ENCODE peak calls at places on chromosomes 16 and 17, in eight cellular contexts. C is hepatocyte, P is AG04450, K is fibroblast of lung, V is ascending aorta, I is psoas muscle, S is breast epithelium, L is IMR-90. M is an unnamed sample.

GRCh38 chr17:74354123-74354522 is 7.5 kb downstream of the BTBD17 start:
- DNase-seq in L (no peak), V (no peak), S (no peak), C (peak; percentile 75), I (peak; percentile 45), P (no peak), K (no peak), M (no peak)

GRCh38 chr17:11990363-11990983 is 6.8 kb downstream of the ZNF18 start:
- DNase-seq in P (no peak), C (no peak), V (no peak), K (no peak), L (no peak), I (no peak), S (no peak), M (no peak)

GRCh38 chr16:48003226-48003907 is 152.4 kb downstream of the ABCC12 start:
- DNase-seq in K (no peak), I (no peak), C (no peak), V (no peak), S (no peak), P (no peak), L (no peak), M (peak; percentile 64)

GRCh38 chr17:32596666-32597065 is 109.9 kb downstream of the CDK5R1 start:
- DNase-seq in K (no peak), V (no peak), P (no peak), I (no peak), L (peak; percentile 5), S (no peak), C (no peak), M (no peak)

GRCh38 chr17:49217651-49218413 is 7.3 kb downstream of the ABI3 start:
- DNase-seq in I (peak; percentile 46), K (no peak), L (no peak), V (peak; percentile 63), S (no peak), C (no peak), P (no peak), M (no peak)

GRCh38 chr17:43070257-43070656 is 45.2 kb downstream of the RND2 start:
- DNase-seq in K (no peak), I (no peak), S (no peak), L (no peak), P (no peak), C (no peak), V (no peak), M (no peak)

GRCh38 chr17:75295220-75296158 is 6.3 kb upstream of the SLC25A19 start:
- DNase-seq in V (no peak), K (no peak), P (no peak), C (no peak), L (no peak), I (no peak), S (no peak), M (no peak)

GRCh38 chr16:35687781-35688180 is 2228.4 kb downstream of the TP53TG3F start:
- DNase-seq in K (no peak), I (no peak), V (no peak), P (no peak), S (no peak), L (no peak), C (no peak), M (no peak)

GRCh38 chr17:66520986-66521385 is 218.6 kb downstream of the PRKCA start:
- DNase-seq in P (no peak), S (no peak), L (no peak), V (no peak), C (no peak), I (no peak), K (peak; percentile 32), M (no peak)

GRCh38 chr16:9489823-9490467 is 398.5 kb downstream of the HAPSTR1 start:
- DNase-seq in C (peak; percentile 21), K (no peak), L (no peak), I (no peak), S (no peak), P (no peak), V (no peak), M (no peak)

GRCh38 chr16:47905771-47906170 is 250.0 kb downstream of the ABCC12 start:
- DNase-seq in S (no peak), L (peak; percentile 63), K (no peak), P (no peak), I (no peak), V (no peak), C (no peak), M (peak; percentile 71)

GRCh38 chr16:66948034-66948821 is 12.8 kb upstream of the CES3 start:
- DNase-seq in S (no peak), K (no peak), I (no peak), C (no peak), L (no peak), P (no peak), V (no peak), M (peak; percentile 62)

GRCh38 chr17:39872700-39873099 is 4.7 kb downstream of the ZPBP2 start:
- DNase-seq in I (no peak), P (peak; percentile 11), L (peak; percentile 31), S (no peak), K (peak; percentile 33), V (no peak), C (no peak), M (peak; percentile 37)

GRCh38 chr16:88459366-88460055 is 6.4 kb downstream of the ZFPM1 start:
- DNase-seq in P (no peak), C (peak; percentile 40), K (peak; percentile 13), V (no peak), I (no peak), L (no peak), S (no peak), M (no peak)

GRCh38 chr16:4987580-4988374 is 29.6 kb downstream of the SEC14L5 start:
- DNase-seq in K (no peak), S (no peak), I (no peak), C (no peak), P (no peak), L (no peak), V (no peak), M (no peak)

GRCh38 chr17:28370035-28370743 is at the start of gene VTN:
- DNase-seq in S (no peak), C (peak; percentile 89), I (peak; percentile 37), P (no peak), K (peak; percentile 25), V (no peak), L (peak; percentile 45), M (no peak)

GRCh38 chr16:4409081-4409932 is 7.1 kb downstream of the CORO7 start:
- DNase-seq in S (no peak), V (no peak), P (no peak), C (no peak), K (no peak), L (no peak), I (no peak), M (peak; percentile 63)

GRCh38 chr17:65117384-65118035 is 19.7 kb upstream of the RGS9 start:
- DNase-seq in I (no peak), K (no peak), C (no peak), L (no peak), P (no peak), V (no peak), S (no peak), M (no peak)

GRCh38 chr16:84785843-84786538 is 33.8 kb upstream of the CRISPLD2 start:
- DNase-seq in C (peak; percentile 73), L (peak; percentile 70), S (no peak), V (no peak), P (no peak), I (no peak), K (peak; percentile 85), M (peak; percentile 25)

GRCh38 chr16:2512920-2513404 is 790 bp upstream of the ATP6V0C start:
- DNase-seq in K (no peak), S (no peak), V (no peak), C (no peak), I (peak; percentile 37), L (no peak), P (no peak), M (no peak)

DNA sequence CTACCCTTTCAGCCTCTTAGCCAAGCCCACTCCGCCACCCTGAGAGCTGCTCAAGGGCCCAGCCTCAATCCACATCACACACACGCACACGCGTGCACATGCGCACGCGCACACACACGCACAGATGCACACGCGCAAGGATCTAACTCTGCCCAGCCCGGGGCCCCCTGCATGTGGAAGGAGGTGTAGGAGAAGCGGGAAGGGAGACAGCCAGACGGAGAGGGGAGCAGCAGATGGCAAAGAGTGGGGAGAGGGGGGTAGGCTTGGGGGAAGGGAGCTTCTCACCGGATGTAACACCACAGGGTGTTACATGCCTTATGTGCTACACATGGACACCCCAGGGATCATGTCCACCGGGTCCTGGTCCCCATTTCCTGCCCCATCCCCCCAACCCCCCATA is 15.3 kb downstream of the DLG4 start:
- DNase-seq in S (no peak), C (no peak), V (no peak), K (no peak), P (no peak), L (no peak), I (no peak), M (no peak)
- H3K27ac ChIP-seq in S (peak overlapping the region; percentile 81), C (peak overlapping the region; percentile 64), V (peak overlapping the region; percentile 67), K (peak overlapping the region; percentile 82), P (no peak overlapping the region), L (no peak overlapping the region), I (no peak overlapping the region), M (peak overlapping the region; percentile 52)

DNA sequence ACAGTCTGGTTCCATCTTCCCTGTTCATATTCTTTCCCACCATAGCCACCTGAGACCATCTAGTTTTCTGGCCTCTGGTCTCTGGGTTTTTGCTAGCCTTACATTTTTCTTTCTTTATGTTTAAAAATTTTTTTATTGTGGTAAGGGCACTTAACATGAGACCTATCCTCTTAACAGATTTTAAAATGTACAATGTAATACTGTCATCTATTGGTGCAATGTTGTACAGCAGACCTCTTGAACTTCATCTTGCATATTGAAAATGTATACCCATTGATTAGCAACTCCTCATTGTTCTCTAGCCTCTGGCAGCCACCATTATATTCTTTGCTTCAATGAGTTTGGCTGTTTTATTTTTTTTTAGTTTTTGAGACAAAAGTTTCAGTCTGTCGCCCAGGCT is 39.2 kb downstream of the ITGAM start:
- DNase-seq in L (no peak), V (no peak), P (no peak), S (no peak), K (no peak), C (no peak), I (no peak), M (no peak)
- TF ChIP-seq CTCF in L (peak; percentile 22), V (no peak), P (peak; percentile 19), S (no peak), K (no peak), C (peak; percentile 36), I (peak; percentile 32), M (peak; percentile 24)

DNA sequence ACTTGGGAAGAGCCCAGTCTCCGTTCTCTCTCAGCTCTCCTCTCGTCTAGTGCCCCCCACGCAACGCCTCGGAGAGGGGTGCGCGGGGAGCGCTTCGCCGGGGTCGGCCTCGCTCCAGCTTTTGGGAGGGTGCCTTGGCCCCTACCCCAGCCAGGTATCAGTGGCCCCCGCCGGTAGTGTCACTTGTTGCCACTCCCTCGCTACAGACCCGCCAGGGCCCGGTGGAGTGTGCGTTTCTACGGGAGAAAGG is 786 bp upstream of the CDH11 start:
- DNase-seq in I (no peak), P (no peak), L (no peak), V (no peak), K (no peak), C (no peak), S (no peak), M (no peak)
- H3K27ac ChIP-seq in I (peak overlapping the region; percentile 50), P (peak overlapping the region; percentile 93), L (peak overlapping the region; percentile 87), V (peak overlapping the region; percentile 93), K (peak overlapping the region; percentile 92), C (peak overlapping the region; percentile 99), S (peak overlapping the region; percentile 96), M (peak overlapping the region; percentile 93)

DNA sequence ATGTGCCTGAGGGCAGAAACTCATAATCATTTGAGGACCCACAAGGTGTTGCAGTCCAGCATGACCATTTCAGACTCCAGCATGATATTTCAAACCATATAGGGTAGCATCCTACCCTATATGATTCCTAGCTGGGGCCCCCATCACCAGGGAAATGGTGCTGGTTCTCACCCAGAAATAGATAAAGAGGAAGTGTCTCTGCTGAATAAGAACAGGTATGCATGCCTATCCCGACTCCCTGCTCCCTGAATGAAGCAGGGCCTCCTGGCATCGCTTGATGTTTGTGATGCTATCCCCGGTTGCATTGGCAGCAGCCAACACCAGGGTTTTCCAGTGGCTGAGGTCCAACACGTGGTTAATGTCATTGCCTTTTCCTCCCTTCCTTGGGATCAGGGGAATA is 17.1 kb upstream of the HEATR6 start:
- DNase-seq in I (no peak), L (no peak), C (no peak), V (no peak), P (no peak), S (no peak), K (no peak), M (no peak)
- TF ChIP-seq CTCF in I (no peak), L (no peak), C (no peak), V (no peak), P (no peak), S (no peak), K (no peak), M (no peak)